ENCODE peak calls at places on chromosomes 4 and X, in ten cellular contexts. N is right cardiac atrium; D is SJSA1; U is GM20000; T is H7; F is mesendoderm; B is endodermal cell; A is T-helper 1 cell; R is AG08396; G is naive thymus-derived CD8-positive, alpha-beta T cell. Z is an unnamed sample.

GRCh38 chr4:101528526-101528925 is 181.2 kb upstream of the PPP3CA start:
- DNase-seq in R (no peak), U (no peak), N (no peak), T (no peak), D (no peak), F (peak), A (no peak), G (no peak), B (peak), Z (no peak)

GRCh38 chr4:181085584-181085983 is 1157.6 kb upstream of the TENM3 start:
- DNase-seq in G (no peak), B (no peak), N (no peak), D (no peak), U (no peak), A (no peak), F (no peak), R (no peak), T (no peak), Z (no peak)

GRCh38 chr4:146621-147020 is 22.3 kb downstream of the ZNF718 start:
- DNase-seq in A (no peak), T (no peak), F (no peak), G (no peak), R (no peak), B (no peak), U (no peak), D (no peak), N (no peak), Z (no peak)

GRCh38 chrX:152907084-152907651 is 9.3 kb downstream of the ZNF185 start:
- DNase-seq in D (no peak), G (no peak), B (peak), F (peak), U (no peak), R (peak), N (no peak), T (peak), A (no peak), Z (no peak)

GRCh38 chr4:158036998-158037397 is 135.8 kb downstream of the GASK1B start:
- DNase-seq in B (no peak), U (no peak), T (no peak), R (no peak), F (no peak), A (no peak), N (no peak), G (no peak), D (no peak), Z (no peak)

GRCh38 chr4:144647095-144647959 is 1.4 kb downstream of the HHIP start:
- DNase-seq in F (peak), U (peak), D (no peak), G (no peak), B (peak), N (no peak), T (peak), A (no peak), R (peak), Z (no peak)

GRCh38 chr4:175884048-175884447 is 72.0 kb upstream of the GPM6A start:
- DNase-seq in D (no peak), B (no peak), F (no peak), A (no peak), U (no peak), N (no peak), G (no peak), R (no peak), T (no peak), Z (no peak)

GRCh38 chr4:119490335-119490734 is 138.3 kb downstream of the PDE5A start:
- DNase-seq in A (no peak), R (no peak), U (no peak), D (no peak), G (no peak), T (peak), N (no peak), F (peak), B (peak), Z (no peak)

GRCh38 chr4:5572114-5572513 is 136.2 kb downstream of the EVC2 start:
- DNase-seq in G (no peak), U (no peak), A (no peak), T (no peak), F (no peak), N (no peak), D (no peak), R (no peak), B (no peak), Z (no peak)

GRCh38 chr4:41432889-41433288 is 105.1 kb upstream of the LIMCH1 start:
- DNase-seq in A (no peak), F (peak), R (peak), U (no peak), D (no peak), B (peak), T (peak), N (no peak), G (no peak), Z (no peak)

GRCh38 chr4:93228021-93228420 is 600.5 kb upstream of the ATOH1 start:
- DNase-seq in D (no peak), G (no peak), F (no peak), T (no peak), N (no peak), U (no peak), A (no peak), R (no peak), B (no peak), Z (no peak)

GRCh38 chrX:154097003-154097596 is 417 bp downstream of the MECP2 start:
- DNase-seq in G (peak), T (peak), R (peak), F (peak), U (peak), A (peak), B (peak), D (peak), N (peak), Z (peak)

GRCh38 chr4:48670587-48670986 is 109.5 kb downstream of the FRYL start:
- DNase-seq in N (no peak), R (no peak), T (no peak), F (no peak), A (no peak), B (no peak), G (no peak), U (no peak), D (no peak), Z (no peak)

GRCh38 chr4:64857815-64858214 is 448.6 kb upstream of the TECRL start:
- DNase-seq in G (no peak), N (no peak), R (no peak), U (no peak), B (no peak), F (peak), T (no peak), A (no peak), D (no peak), Z (no peak)

GRCh38 chr4:113784497-113785254 is 23.1 kb upstream of the CAMK2D start:
- DNase-seq in D (no peak), B (no peak), F (no peak), T (no peak), U (no peak), R (peak), A (no peak), N (no peak), G (no peak), Z (no peak)

GRCh38 chrX:17552251-17552650 is 177.3 kb downstream of the NHS start:
- DNase-seq in T (no peak), F (no peak), N (no peak), G (no peak), U (no peak), D (no peak), R (no peak), A (no peak), B (no peak), Z (no peak)

GRCh38 chrX:110417128-110417527 is 58.5 kb downstream of the RTL9 start:
- DNase-seq in R (no peak), B (no peak), D (no peak), N (no peak), U (no peak), G (no peak), T (no peak), F (no peak), A (no peak), Z (no peak)

GRCh38 chrX:129696463-129697155 is 41.9 kb upstream of the APLN start:
- DNase-seq in U (no peak), B (peak), R (no peak), F (no peak), D (no peak), G (no peak), T (peak), A (no peak), N (no peak), Z (no peak)

GRCh38 chrX:150502091-150502490 is 66.3 kb upstream of the MTM1 start:
- DNase-seq in F (no peak), R (no peak), T (no peak), D (no peak), U (no peak), N (no peak), B (no peak), A (no peak), G (no peak), Z (no peak)

GRCh38 chr4:111778543-111778942 is 366.7 kb upstream of the FAM241A start:
- DNase-seq in R (peak), F (peak), A (no peak), T (peak), B (no peak), G (no peak), D (no peak), N (no peak), U (no peak), Z (no peak)

GRCh38 chr4:176185068-176185467 is 10.3 kb downstream of the SPATA4 start:
- DNase-seq in F (no peak), B (no peak), U (no peak), N (no peak), T (no peak), A (no peak), R (peak), D (no peak), G (no peak), Z (no peak)

GRCh38 chr4:174553828-174554227 is 31.5 kb upstream of the HPGD start:
- DNase-seq in F (no peak), T (no peak), A (no peak), D (no peak), U (no peak), R (no peak), G (no peak), N (no peak), B (no peak), Z (no peak)

GRCh38 chr4:76630748-76631147 is 195.7 kb downstream of the SHROOM3 start:
- DNase-seq in N (no peak), B (no peak), R (no peak), U (no peak), F (no peak), G (no peak), T (no peak), D (no peak), A (no peak), Z (no peak)

GRCh38 chrX:68175569-68175968 is 257.7 kb downstream of the OPHN1 start:
- DNase-seq in N (no peak), R (no peak), T (no peak), A (no peak), U (no peak), G (no peak), B (no peak), D (no peak), F (no peak), Z (no peak)

GRCh38 chrX:13428055-13428786 is 108.4 kb upstream of the ATXN3L start:
- DNase-seq in D (peak), N (no peak), F (peak), R (no peak), A (no peak), G (no peak), T (peak), B (peak), U (no peak), Z (no peak)

GRCh38 chrX:153523269-153523668 is 5.8 kb downstream of the ATP2B3 start:
- DNase-seq in B (no peak), T (no peak), U (no peak), A (no peak), N (no peak), F (no peak), G (no peak), D (no peak), R (no peak), Z (no peak)

GRCh38 chr4:174709531-174709930 is 119.5 kb downstream of the GLRA3 start:
- DNase-seq in A (no peak), D (no peak), F (no peak), G (no peak), T (no peak), R (no peak), U (no peak), B (no peak), N (no peak), Z (no peak)

GRCh38 chr4:37503231-37503630 is 182.9 kb downstream of the RELL1 start:
- DNase-seq in N (no peak), B (no peak), R (no peak), D (no peak), G (no peak), F (no peak), T (no peak), A (no peak), U (no peak), Z (no peak)

GRCh38 chr4:123545569-123546122 is 149.1 kb downstream of the SPRY1 start:
- DNase-seq in F (peak), U (no peak), T (no peak), A (no peak), R (no peak), N (no peak), B (no peak), G (no peak), D (no peak), Z (no peak)

GRCh38 chrX:1390621-1391369 is 1.1 kb downstream of the SLC25A6 start:
- DNase-seq in D (no peak), B (peak), A (no peak), R (no peak), F (no peak), G (no peak), U (no peak), T (no peak), N (no peak), Z (no peak)

Z was measured in memory B cell.